ENCODE peak calls at places on chromosome X, in four cellular contexts. O is AG09319, E is heart right ventricle, V is AG08396. N is an unnamed sample.

GRCh38 chrX:119481218-119481875 is 13.1 kb downstream of the SLC25A5 start:
- DNase-seq in O (no peak), E (peak), V (no peak), N (no peak)

GRCh38 chrX:40105016-40105790 is 7.4 kb upstream of the BCOR start:
- DNase-seq in O (no peak), E (peak), V (peak), N (no peak)

GRCh38 chrX:40303256-40304077 is 205.7 kb upstream of the BCOR start:
- DNase-seq in O (no peak), E (no peak), V (no peak), N (no peak)

GRCh38 chrX:41333744-41333993 is 293 bp upstream of the DDX3X start:
- DNase-seq in O (peak), E (no peak), V (peak), N (peak)

GRCh38 chrX:110454336-110454735 is 95.7 kb downstream of the RTL9 start:
- DNase-seq in O (no peak), E (no peak), V (no peak), N (no peak)

GRCh38 chrX:155864655-155865054 is 16.5 kb upstream of the VAMP7 start:
- DNase-seq in O (no peak), E (no peak), V (no peak), N (peak)

GRCh38 chrX:11968470-11968869 is 169.8 kb upstream of the FRMPD4 start:
- DNase-seq in O (no peak), E (no peak), V (no peak), N (no peak)

GRCh38 chrX:137033774-137034507 is at the start of gene GPR101:
- DNase-seq in O (no peak), E (no peak), V (no peak), N (no peak)

GRCh38 chrX:74351760-74352159 is 47.8 kb downstream of the ZCCHC13 start:
- DNase-seq in O (no peak), E (no peak), V (no peak), N (no peak)

GRCh38 chrX:42128587-42128986 is 205.2 kb upstream of the CASK start:
- DNase-seq in O (no peak), E (no peak), V (no peak), N (no peak)

GRCh38 chrX:153750126-153750774 is 13.8 kb upstream of the PLXNB3 start:
- DNase-seq in O (no peak), E (no peak), V (no peak), N (no peak)

GRCh38 chrX:72540318-72540717 is 32.3 kb downstream of the HDAC8 start:
- DNase-seq in O (peak), E (no peak), V (peak), N (peak)

GRCh38 chrX:20362268-20363002 is 95.7 kb upstream of the RPS6KA3 start:
- DNase-seq in O (no peak), E (no peak), V (peak), N (peak)

GRCh38 chrX:11557120-11557519 is 108.6 kb downstream of the ARHGAP6 start:
- DNase-seq in O (no peak), E (no peak), V (peak), N (no peak)

GRCh38 chrX:74419861-74420193 is 1.5 kb upstream of the SLC16A2 start:
- DNase-seq in O (no peak), E (no peak), V (peak), N (no peak)

GRCh38 chrX:12447448-12448154 is 309.3 kb downstream of the FRMPD4 start:
- DNase-seq in O (peak), E (no peak), V (peak), N (peak)

GRCh38 chrX:46903458-46904242 is 8.6 kb upstream of the JADE3 start:
- DNase-seq in O (peak), E (peak), V (peak), N (peak)

GRCh38 chrX:989959-990510 is 222.4 kb downstream of the CRLF2 start:
- DNase-seq in O (peak), E (peak), V (peak), N (peak)

GRCh38 chrX:97389761-97390192 is 506.1 kb downstream of the RPA4 start:
- DNase-seq in O (peak), E (no peak), V (peak), N (peak)

GRCh38 chrX:150692837-150693781 is at the start of gene MTMR1:
- DNase-seq in O (no peak), E (peak), V (peak), N (no peak)

GRCh38 chrX:47854474-47854873 is 17.8 kb downstream of the ZNF81 start:
- DNase-seq in O (no peak), E (no peak), V (no peak), N (peak)

GRCh38 chrX:74422576-74423288 is 1.4 kb downstream of the SLC16A2 start:
- DNase-seq in O (peak), E (peak), V (peak), N (no peak)

GRCh38 chrX:57595381-57595811 is 3.6 kb downstream of the ZXDB start:
- DNase-seq in O (peak), E (no peak), V (peak), N (peak)

GRCh38 chrX:7170903-7171302 is 22.9 kb upstream of the PUDP start:
- DNase-seq in O (no peak), E (no peak), V (no peak), N (peak)

GRCh38 chrX:138082881-138083280 is 517.0 kb downstream of the ZIC3 start:
- DNase-seq in O (no peak), E (no peak), V (no peak), N (no peak)

GRCh38 chrX:130330706-130331105 is 9.0 kb upstream of the SLC25A14 start:
- DNase-seq in O (no peak), E (peak), V (peak), N (peak)

GRCh38 chrX:118221733-118222132 is 105.1 kb upstream of the KLHL13 start:
- DNase-seq in O (no peak), E (no peak), V (no peak), N (no peak)

GRCh38 chrX:119622356-119623232 is 16.4 kb upstream of the NKRF start:
- DNase-seq in O (no peak), E (peak), V (no peak), N (no peak)

GRCh38 chrX:140053841-140054240 is 88.5 kb upstream of the CXorf66 start:
- DNase-seq in O (no peak), E (no peak), V (no peak), N (no peak)

GRCh38 chrX:114717921-114718320 is 134.0 kb downstream of the HTR2C start:
- DNase-seq in O (no peak), E (no peak), V (no peak), N (peak)

GRCh38 chrX:86946569-86946968 is 571.0 kb upstream of the KLHL4 start:
- DNase-seq in O (no peak), E (no peak), V (peak), N (peak)